ENCODE peak calls at places on chromosomes 16 and 17, in seven cellular contexts. U, Z, W, V, S, N and L are unnamed samples.

GRCh38 chr17:41133880-41134735 is 6.2 kb downstream of the KRTAP4-6 start:
- DNase-seq in U (peak; percentile 52), Z (no peak), W (no peak), V (no peak), S (no peak), N (no peak), L (no peak)

GRCh38 chr17:6498798-6499540 is 54.7 kb downstream of the PIMREG start:
- DNase-seq in U (no peak), Z (no peak), W (no peak), V (no peak), S (no peak), N (no peak), L (no peak)

GRCh38 chr16:79169239-79169638 is 431.3 kb downstream of the MAF start:
- DNase-seq in U (peak; percentile 37), Z (no peak), W (no peak), V (no peak), S (no peak), N (no peak), L (no peak)

GRCh38 chr17:52419256-52419655 is 260.7 kb upstream of the CA10 start:
- DNase-seq in U (no peak), Z (no peak), W (no peak), V (no peak), S (no peak), N (no peak), L (no peak)

GRCh38 chr17:80477647-80478478 is 1.5 kb upstream of the NPTX1 start:
- DNase-seq in U (peak; percentile 23), Z (peak; percentile 51), W (peak; percentile 52), V (no peak), S (no peak), N (peak; percentile 54), L (no peak)

GRCh38 chr17:74280093-74280513 is 6.1 kb downstream of the DNAI2 start:
- DNase-seq in U (no peak), Z (no peak), W (no peak), V (peak; percentile 65), S (no peak), N (no peak), L (no peak)

GRCh38 chr17:76659928-76660614 is 16.5 kb upstream of the ST6GALNAC1 start:
- DNase-seq in U (peak; percentile 89), Z (peak; percentile 15), W (peak; percentile 49), V (peak; percentile 79), S (no peak), N (peak; percentile 49), L (no peak)

GRCh38 chr16:81623365-81624102 is 155.6 kb upstream of the PLCG2 start:
- DNase-seq in U (peak; percentile 54), Z (no peak), W (peak; percentile 68), V (no peak), S (peak; percentile 63), N (peak; percentile 65), L (no peak)

GRCh38 chr16:69397821-69398521 is 12.2 kb upstream of the TERF2 start:
- DNase-seq in U (peak; percentile 92), Z (peak; percentile 38), W (peak; percentile 88), V (no peak), S (no peak), N (peak; percentile 86), L (no peak)

GRCh38 chr17:8140058-8140412 is 12.2 kb downstream of the PER1 start:
- DNase-seq in U (no peak), Z (no peak), W (no peak), V (peak; percentile 48), S (no peak), N (no peak), L (no peak)

GRCh38 chr16:7763111-7763510 is 430.5 kb downstream of the RBFOX1 start:
- DNase-seq in U (no peak), Z (no peak), W (no peak), V (no peak), S (no peak), N (no peak), L (no peak)

GRCh38 chr16:48535831-48536599 is 74.0 kb downstream of the N4BP1 start:
- DNase-seq in U (no peak), Z (peak; percentile 26), W (peak; percentile 93), V (peak; percentile 84), S (no peak), N (peak; percentile 92), L (no peak)

GRCh38 chr17:43383826-43384475 is 14.8 kb upstream of the ARL4D start:
- DNase-seq in U (no peak), Z (no peak), W (no peak), V (no peak), S (no peak), N (no peak), L (no peak)

GRCh38 chr17:61481421-61481820 is 29.2 kb downstream of the TBX4 start:
- DNase-seq in U (no peak), Z (no peak), W (no peak), V (peak; percentile 37), S (no peak), N (no peak), L (no peak)

GRCh38 chr17:28118362-28118761 is 75.9 kb downstream of the NLK start:
- DNase-seq in U (no peak), Z (no peak), W (no peak), V (no peak), S (no peak), N (no peak), L (no peak)

GRCh38 chr17:31293586-31293985 is 3.5 kb downstream of the OMG start:
- DNase-seq in U (no peak), Z (no peak), W (no peak), V (no peak), S (no peak), N (no peak), L (no peak)

GRCh38 chr17:50986989-50987660 is 121.0 kb upstream of the TOB1 start:
- DNase-seq in U (peak; percentile 17), Z (no peak), W (peak; percentile 23), V (no peak), S (no peak), N (peak; percentile 9), L (no peak)

GRCh38 chr17:78134899-78135385 is 4.4 kb downstream of the TMC8 start:
- DNase-seq in U (no peak), Z (no peak), W (no peak), V (no peak), S (no peak), N (no peak), L (no peak)

GRCh38 chr17:60391419-60392041 is 403 bp downstream of the USP32 start:
- DNase-seq in U (no peak), Z (peak; percentile 73), W (no peak), V (no peak), S (no peak), N (no peak), L (no peak)

GRCh38 chr17:2058521-2059124 is 3.7 kb downstream of the HIC1 start:
- DNase-seq in U (peak; percentile 57), Z (no peak), W (peak; percentile 89), V (peak; percentile 98), S (peak; percentile 80), N (peak; percentile 93), L (no peak)

GRCh38 chr17:36515837-36516236 is 18.8 kb downstream of the MYO19 start:
- DNase-seq in U (no peak), Z (no peak), W (no peak), V (no peak), S (no peak), N (no peak), L (no peak)

GRCh38 chr17:3683054-3683511 is 12.9 kb downstream of the P2RX5 start:
- DNase-seq in U (peak; percentile 37), Z (peak; percentile 67), W (no peak), V (no peak), S (peak; percentile 75), N (peak; percentile 39), L (no peak)

GRCh38 chr16:21101631-21102420 is 48.8 kb downstream of the DNAH3 start:
- DNase-seq in U (no peak), Z (peak; percentile 34), W (peak; percentile 46), V (no peak), S (no peak), N (peak; percentile 53), L (no peak)

GRCh38 chr17:15261063-15261817 is 3.9 kb downstream of the PMP22 start:
- DNase-seq in U (peak; percentile 61), Z (no peak), W (peak; percentile 70), V (no peak), S (no peak), N (peak; percentile 73), L (no peak)

GRCh38 chr16:626787-627457 is 3.9 kb upstream of the WFIKKN1 start:
- DNase-seq in U (peak; percentile 93), Z (peak; percentile 91), W (peak; percentile 95), V (peak; percentile 78), S (no peak), N (peak; percentile 96), L (no peak)